ENCODE peak calls at places on chromosomes 6 and 20, in seven cellular contexts. B is T-helper 9 cell; A is activated CD8-positive, alpha-beta memory T cell treated with anti-CD3 and anti-CD28 coated beads for 4 hours; H is SJSA1; Y is stimulated activated effector memory CD8-positive, alpha-beta T cell treated with anti-CD3 and anti-CD28 coated beads, Interleukin-12 subunit alpha, Interleukin-12 subunit beta, amount 100 ng/mL, for 72 hours; S is psoas muscle; Z is NCI-H460. J is an unnamed sample.

GRCh38 chr6:121932071-121933009 is 467.1 kb upstream of the HSF2 start:
- DNase-seq in H (peak), A (no peak), Z (no peak), B (no peak), Y (no peak), S (peak), J (peak)

GRCh38 chr6:138499303-138499991 is at the start of gene NHSL1:
- DNase-seq in S (no peak), Z (peak), B (no peak), A (no peak), Y (no peak), H (no peak), J (no peak)

GRCh38 chr6:2197177-2197671 is 48.2 kb downstream of the GMDS start:
- DNase-seq in A (no peak), S (peak), Y (no peak), H (peak), B (no peak), Z (no peak), J (no peak)

GRCh38 chr20:58747400-58747672 is 54.7 kb downstream of the NPEPL1 start:
- DNase-seq in A (no peak), B (no peak), H (no peak), Z (no peak), S (no peak), Y (peak), J (no peak)

GRCh38 chr20:51095755-51096509 is 73.0 kb upstream of the KCNG1 start:
- DNase-seq in H (no peak), B (no peak), A (no peak), S (no peak), Y (no peak), Z (no peak), J (no peak)

GRCh38 chr6:140566706-140567330 is 1192.4 kb upstream of the CITED2 start:
- DNase-seq in S (no peak), Y (no peak), H (peak), Z (no peak), B (no peak), A (no peak), J (peak)

GRCh38 chr6:130734161-130734560 is 93.0 kb upstream of the SMLR1 start:
- DNase-seq in Z (no peak), Y (no peak), B (no peak), S (no peak), H (no peak), A (no peak), J (no peak)

GRCh38 chr6:92706976-92707375 is 712.4 kb downstream of the EPHA7 start:
- DNase-seq in Y (no peak), S (no peak), A (no peak), B (no peak), H (no peak), Z (no peak), J (no peak)

GRCh38 chr6:71335544-71335943 is 46.9 kb downstream of the OGFRL1 start:
- DNase-seq in S (no peak), Y (no peak), A (no peak), B (no peak), Z (no peak), H (no peak), J (no peak)

GRCh38 chr6:159451051-159451450 is 242.0 kb downstream of the SOD2 start:
- DNase-seq in H (peak), Y (no peak), Z (no peak), S (no peak), A (no peak), B (no peak), J (no peak)

GRCh38 chr6:33744895-33745546 is 1.7 kb downstream of the IP6K3 start:
- DNase-seq in Z (no peak), B (no peak), A (no peak), H (peak), S (no peak), Y (no peak), J (no peak)

J was measured in HS-27A.